ENCODE peak calls at places on chromosomes 6 and 20, in five cellular contexts. One of them, this sample, is unnamed. For H3K36me3, the result is how much of the 10 kb centered on the place peaks cover.

GRCh38 chr6:21668794-21669193 is 75.2 kb downstream of the SOX4 start:
- DNase-seq in NT2/D1: no peak
- DNase-seq in pancreas: no peak
- DNase-seq in mesendoderm: no peak
- DNase-seq in CD8-positive, alpha-beta memory T cell: no peak
- DNase-seq in this sample: no peak

GRCh38 chr20:63471719-63472158 is 716 bp downstream of the KCNQ2 start:
- DNase-seq in NT2/D1: no peak
- DNase-seq in pancreas: no peak
- DNase-seq in mesendoderm: peak
- DNase-seq in CD8-positive, alpha-beta memory T cell: no peak
- DNase-seq in this sample: no peak

GRCh38 chr20:1364106-1364505 is 28.7 kb downstream of the FKBP1A start:
- DNase-seq in NT2/D1: no peak
- DNase-seq in pancreas: no peak
- DNase-seq in mesendoderm: no peak
- DNase-seq in CD8-positive, alpha-beta memory T cell: no peak
- DNase-seq in this sample: no peak

GRCh38 chr6:19896580-19897010 is 59.4 kb downstream of the ID4 start:
- DNase-seq in NT2/D1: no peak
- DNase-seq in pancreas: no peak
- DNase-seq in mesendoderm: no peak
- DNase-seq in CD8-positive, alpha-beta memory T cell: no peak
- DNase-seq in this sample: no peak

GRCh38 chr6:33176906-33177305 is 15.4 kb downstream of the COL11A2 start:
- DNase-seq in NT2/D1: no peak
- DNase-seq in pancreas: no peak
- DNase-seq in mesendoderm: no peak
- DNase-seq in CD8-positive, alpha-beta memory T cell: no peak
- DNase-seq in this sample: no peak

GRCh38 chr6:4281341-4282293 is 146.2 kb upstream of the ECI2 start:
- DNase-seq in NT2/D1: no peak
- DNase-seq in pancreas: peak
- DNase-seq in mesendoderm: peak
- DNase-seq in CD8-positive, alpha-beta memory T cell: no peak
- DNase-seq in this sample: peak

GRCh38 chr20:38146156-38146555 is 18.9 kb downstream of the TGM2 start:
- DNase-seq in NT2/D1: no peak
- DNase-seq in pancreas: no peak
- DNase-seq in mesendoderm: no peak
- DNase-seq in CD8-positive, alpha-beta memory T cell: no peak
- DNase-seq in this sample: no peak

GRCh38 chr6:116405147-116405546 is 34.4 kb downstream of the DSE start:
- DNase-seq in NT2/D1: no peak
- DNase-seq in pancreas: no peak
- DNase-seq in mesendoderm: no peak
- DNase-seq in CD8-positive, alpha-beta memory T cell: no peak
- DNase-seq in this sample: no peak

GRCh38 chr6:70234561-70235236 is 68.2 kb downstream of the COL9A1 start:
- DNase-seq in NT2/D1: no peak
- DNase-seq in pancreas: no peak
- DNase-seq in mesendoderm: no peak
- DNase-seq in CD8-positive, alpha-beta memory T cell: no peak
- DNase-seq in this sample: no peak

GRCh38 chr6:42296614-42297013 is 79.0 kb upstream of the MRPS10 start:
- DNase-seq in NT2/D1: no peak
- DNase-seq in pancreas: no peak
- DNase-seq in mesendoderm: no peak
- DNase-seq in CD8-positive, alpha-beta memory T cell: no peak
- DNase-seq in this sample: no peak
- H3K36me3 ChIP-seq in NT2/D1: under half
- H3K36me3 ChIP-seq in pancreas: under half
- H3K36me3 ChIP-seq in mesendoderm: under half
- H3K36me3 ChIP-seq in CD8-positive, alpha-beta memory T cell: under half
- H3K36me3 ChIP-seq in this sample: under half

GRCh38 chr20:31788578-31788977 is 30.6 kb upstream of the MYLK2 start:
- DNase-seq in NT2/D1: no peak
- DNase-seq in pancreas: no peak
- DNase-seq in mesendoderm: peak
- DNase-seq in CD8-positive, alpha-beta memory T cell: no peak
- DNase-seq in this sample: no peak
- H3K36me3 ChIP-seq in NT2/D1: half or more
- H3K36me3 ChIP-seq in pancreas: under half
- H3K36me3 ChIP-seq in mesendoderm: under half
- H3K36me3 ChIP-seq in CD8-positive, alpha-beta memory T cell: under half
- H3K36me3 ChIP-seq in this sample: under half

DNA sequence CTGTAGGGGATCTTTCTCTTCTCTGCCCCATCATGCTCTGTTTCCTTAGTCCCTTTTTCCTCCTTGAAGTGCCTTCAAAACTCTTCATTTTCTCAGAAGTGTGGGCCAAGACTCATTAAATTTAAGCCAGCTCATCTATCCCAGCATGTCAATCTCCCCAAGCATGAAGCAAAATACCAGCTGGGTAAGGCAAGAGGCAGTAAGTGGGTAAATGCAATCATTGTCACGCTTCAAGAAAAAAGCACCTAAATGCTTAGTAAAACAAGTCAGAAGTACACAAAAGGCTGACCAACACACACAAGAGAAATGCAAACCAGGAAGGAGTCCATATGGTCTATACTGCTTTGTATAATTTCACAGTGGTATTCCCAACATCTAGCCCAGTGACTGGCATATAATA is 61.5 kb downstream of the COL12A1 start:
- DNase-seq in NT2/D1: no peak
- DNase-seq in pancreas: no peak
- DNase-seq in mesendoderm: no peak
- DNase-seq in CD8-positive, alpha-beta memory T cell: no peak
- DNase-seq in this sample: peak
- H3K36me3 ChIP-seq in NT2/D1: under half
- H3K36me3 ChIP-seq in pancreas: under half
- H3K36me3 ChIP-seq in mesendoderm: under half
- H3K36me3 ChIP-seq in CD8-positive, alpha-beta memory T cell: under half
- H3K36me3 ChIP-seq in this sample: under half

GRCh38 chr6:41934278-41935189 is 7.1 kb downstream of the CCND3 start:
- DNase-seq in NT2/D1: no peak
- DNase-seq in pancreas: no peak
- DNase-seq in mesendoderm: peak
- DNase-seq in CD8-positive, alpha-beta memory T cell: no peak
- DNase-seq in this sample: no peak

GRCh38 chr6:41929918-41930317 is 8.6 kb downstream of the BYSL start:
- DNase-seq in NT2/D1: no peak
- DNase-seq in pancreas: no peak
- DNase-seq in mesendoderm: no peak
- DNase-seq in CD8-positive, alpha-beta memory T cell: no peak
- DNase-seq in this sample: no peak

GRCh38 chr6:41935190-41935569 is 6.4 kb downstream of the CCND3 start:
- DNase-seq in NT2/D1: no peak
- DNase-seq in pancreas: no peak
- DNase-seq in mesendoderm: no peak
- DNase-seq in CD8-positive, alpha-beta memory T cell: no peak
- DNase-seq in this sample: no peak

GRCh38 chr6:41932378-41932777 is 9.2 kb downstream of the CCND3 start:
- DNase-seq in NT2/D1: no peak
- DNase-seq in pancreas: no peak
- DNase-seq in mesendoderm: no peak
- DNase-seq in CD8-positive, alpha-beta memory T cell: no peak
- DNase-seq in this sample: no peak

DNA sequence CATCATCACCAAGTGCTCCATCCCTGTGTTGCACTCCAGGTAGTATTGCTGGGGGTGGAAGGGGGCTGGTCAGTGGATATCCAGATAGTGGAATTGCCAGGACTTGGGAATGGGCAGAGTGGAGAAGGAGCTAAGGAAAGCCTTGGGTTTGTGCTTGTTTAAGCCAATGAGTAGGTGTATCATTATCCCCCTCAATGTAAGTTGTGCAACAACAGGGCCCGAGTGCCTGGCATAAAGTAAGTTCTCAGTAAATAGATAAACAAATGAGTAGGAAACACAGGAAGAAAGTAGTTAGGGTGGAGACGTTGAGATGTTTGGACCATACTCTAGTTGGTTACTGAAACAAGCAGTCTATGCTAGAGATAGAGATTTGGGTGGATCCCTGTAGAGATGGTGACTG is 9.8 kb downstream of the CCND3 start:
- DNase-seq in NT2/D1: no peak
- DNase-seq in pancreas: no peak
- DNase-seq in mesendoderm: no peak
- DNase-seq in CD8-positive, alpha-beta memory T cell: no peak
- DNase-seq in this sample: no peak
- H3K36me3 ChIP-seq in NT2/D1: half or more
- H3K36me3 ChIP-seq in pancreas: under half
- H3K36me3 ChIP-seq in mesendoderm: under half
- H3K36me3 ChIP-seq in CD8-positive, alpha-beta memory T cell: half or more
- H3K36me3 ChIP-seq in this sample: under half

DNA sequence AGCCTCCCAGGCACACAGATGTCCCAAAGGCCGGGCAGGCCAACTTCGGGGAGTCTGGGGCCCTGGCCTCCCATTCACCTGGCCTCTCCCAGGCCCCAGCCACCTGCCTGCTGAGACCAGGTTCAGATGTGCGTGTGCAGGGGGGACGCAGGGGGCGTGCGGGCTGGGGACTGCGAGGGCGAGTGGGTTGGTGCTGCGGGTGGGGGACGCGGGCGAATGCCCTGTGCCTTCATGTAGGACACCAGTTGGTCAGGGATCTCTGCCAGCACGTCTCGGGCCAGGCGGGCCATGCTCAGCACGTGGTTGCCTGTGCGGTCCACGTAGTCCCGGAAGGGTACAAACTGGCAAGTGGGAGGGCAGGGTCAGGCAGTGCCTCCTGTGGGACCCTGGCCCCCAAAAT is 44.5 kb downstream of the RAB44 start:
- DNase-seq in NT2/D1: no peak
- DNase-seq in pancreas: no peak
- DNase-seq in mesendoderm: no peak
- DNase-seq in CD8-positive, alpha-beta memory T cell: no peak
- DNase-seq in this sample: no peak
- H3K36me3 ChIP-seq in NT2/D1: under half
- H3K36me3 ChIP-seq in pancreas: under half
- H3K36me3 ChIP-seq in mesendoderm: under half
- H3K36me3 ChIP-seq in CD8-positive, alpha-beta memory T cell: under half
- H3K36me3 ChIP-seq in this sample: under half

GRCh38 chr20:24970030-24970553 is 21.0 kb downstream of the CST7 start:
- DNase-seq in NT2/D1: no peak
- DNase-seq in pancreas: no peak
- DNase-seq in mesendoderm: no peak
- DNase-seq in CD8-positive, alpha-beta memory T cell: no peak
- DNase-seq in this sample: no peak
- H3K36me3 ChIP-seq in NT2/D1: half or more
- H3K36me3 ChIP-seq in pancreas: under half
- H3K36me3 ChIP-seq in mesendoderm: under half
- H3K36me3 ChIP-seq in CD8-positive, alpha-beta memory T cell: half or more
- H3K36me3 ChIP-seq in this sample: under half

GRCh38 chr6:18413320-18413830 is 26.2 kb downstream of the RNF144B start:
- DNase-seq in NT2/D1: no peak
- DNase-seq in pancreas: no peak
- DNase-seq in mesendoderm: no peak
- DNase-seq in CD8-positive, alpha-beta memory T cell: no peak
- DNase-seq in this sample: no peak

GRCh38 chr6:18415207-18415606 is 28.1 kb downstream of the RNF144B start:
- DNase-seq in NT2/D1: no peak
- DNase-seq in pancreas: no peak
- DNase-seq in mesendoderm: no peak
- DNase-seq in CD8-positive, alpha-beta memory T cell: no peak
- DNase-seq in this sample: no peak

GRCh38 chr6:18415671-18416340 is 28.7 kb downstream of the RNF144B start:
- DNase-seq in NT2/D1: no peak
- DNase-seq in pancreas: no peak
- DNase-seq in mesendoderm: no peak
- DNase-seq in CD8-positive, alpha-beta memory T cell: no peak
- DNase-seq in this sample: no peak

GRCh38 chr6:18414102-18414501 is 27.0 kb downstream of the RNF144B start:
- DNase-seq in NT2/D1: no peak
- DNase-seq in pancreas: no peak
- DNase-seq in mesendoderm: no peak
- DNase-seq in CD8-positive, alpha-beta memory T cell: no peak
- DNase-seq in this sample: no peak

GRCh38 chr6:18416341-18416679 is 29.2 kb downstream of the RNF144B start:
- DNase-seq in NT2/D1: no peak
- DNase-seq in pancreas: no peak
- DNase-seq in mesendoderm: no peak
- DNase-seq in CD8-positive, alpha-beta memory T cell: no peak
- DNase-seq in this sample: no peak
- H3K36me3 ChIP-seq in NT2/D1: under half
- H3K36me3 ChIP-seq in pancreas: under half
- H3K36me3 ChIP-seq in mesendoderm: under half
- H3K36me3 ChIP-seq in CD8-positive, alpha-beta memory T cell: under half
- H3K36me3 ChIP-seq in this sample: under half

DNA sequence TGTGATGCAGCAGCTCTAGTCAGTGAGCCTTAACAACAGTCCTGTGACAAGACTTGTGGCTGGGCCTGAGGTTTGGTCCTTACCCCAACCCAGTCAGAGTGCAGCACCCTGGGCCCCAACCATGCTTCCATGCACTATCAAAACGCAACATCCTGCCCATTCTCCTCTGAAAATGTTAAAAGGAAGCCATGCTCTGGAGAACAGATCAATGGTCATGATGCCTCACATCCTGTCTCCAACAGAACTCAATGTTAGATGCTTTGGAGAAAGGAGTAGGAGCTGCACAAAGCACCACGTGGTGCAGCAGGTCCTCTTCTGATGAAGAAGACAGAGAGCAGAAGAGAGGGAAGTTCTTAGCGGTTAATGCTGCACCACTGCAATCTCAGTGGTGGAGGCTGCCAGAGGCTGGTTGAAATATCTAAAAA is 41.9 kb downstream of the TRAM2 start:
- DNase-seq in NT2/D1: no peak
- DNase-seq in pancreas: no peak
- DNase-seq in mesendoderm: no peak
- DNase-seq in CD8-positive, alpha-beta memory T cell: no peak
- DNase-seq in this sample: no peak
- H3K36me3 ChIP-seq in NT2/D1: under half
- H3K36me3 ChIP-seq in pancreas: under half
- H3K36me3 ChIP-seq in mesendoderm: under half
- H3K36me3 ChIP-seq in CD8-positive, alpha-beta memory T cell: under half
- H3K36me3 ChIP-seq in this sample: under half